ENCODE peak calls at places on chromosomes 4 and X, in four cellular contexts. H, K, B and S are unnamed samples.

GRCh38 chrX:136652822-136653723 is 5.1 kb downstream of the CD40LG start:
- DNase-seq in H (no peak), K (no peak), B (no peak), S (no peak)

GRCh38 chrX:150696836-150697235 is 3.6 kb downstream of the MTMR1 start:
- DNase-seq in H (no peak), K (no peak), B (no peak), S (peak; percentile 81)

GRCh38 chr4:88104902-88105610 is 53.4 kb downstream of the ABCG2 start:
- DNase-seq in H (no peak), K (no peak), B (no peak), S (no peak)

GRCh38 chrX:362351-362750 is 24.4 kb downstream of the PPP2R3B start:
- DNase-seq in H (no peak), K (no peak), B (no peak), S (peak; percentile 58)

GRCh38 chr4:99104153-99104552 is 15.6 kb upstream of the ADH5 start:
- DNase-seq in H (no peak), K (no peak), B (no peak), S (no peak)

GRCh38 chr4:122679946-122680345 is 52.6 kb upstream of the BBS12 start:
- DNase-seq in H (no peak), K (no peak), B (no peak), S (no peak)

GRCh38 chrX:47316276-47317025 is 53.9 kb upstream of the ZNF157 start:
- DNase-seq in H (peak; percentile 54), K (no peak), B (no peak), S (peak; percentile 30)

GRCh38 chr4:71396382-71396781 is 57.6 kb downstream of the SLC4A4 start:
- DNase-seq in H (no peak), K (no peak), B (no peak), S (no peak)

GRCh38 chrX:17591741-17592110 is 145.6 kb upstream of the SCML1 start:
- DNase-seq in H (no peak), K (no peak), B (no peak), S (no peak)

GRCh38 chr4:8365353-8365752 is 75.2 kb downstream of the ACOX3 start:
- DNase-seq in H (peak; percentile 30), K (no peak), B (no peak), S (peak; percentile 64)

GRCh38 chr4:89836031-89836777 is 757 bp downstream of the SNCA start:
- DNase-seq in H (no peak), K (no peak), B (no peak), S (no peak)